ENCODE peak calls at places on chromosomes 3 and 15, in ten cellular contexts. O, Q, P, L, Y, K, C, E, T and Z are unnamed samples.

GRCh38 chr15:88987951-88988671 is 74.9 kb upstream of the MFGE8 start:
- DNase-seq in O (no peak), Q (no peak), P (no peak), L (no peak), Y (no peak), K (no peak), C (no peak), E (no peak), T (no peak), Z (no peak)

GRCh38 chr3:30263238-30263920 is 343.0 kb upstream of the TGFBR2 start:
- DNase-seq in O (no peak), Q (no peak), P (no peak), L (no peak), Y (no peak), K (no peak), C (no peak), E (no peak), T (no peak), Z (no peak)

GRCh38 chr3:111579495-111579894 is 15.7 kb downstream of the ZBED2 start:
- DNase-seq in O (no peak), Q (no peak), P (no peak), L (no peak), Y (no peak), K (no peak), C (no peak), E (no peak), T (no peak), Z (no peak)

GRCh38 chr15:34133511-34133910 is 31.6 kb downstream of the PGBD4 start:
- DNase-seq in O (no peak), Q (no peak), P (no peak), L (no peak), Y (no peak), K (no peak), C (no peak), E (no peak), T (no peak), Z (no peak)

GRCh38 chr3:181302960-181303359 is 313.4 kb upstream of the DNAJC19 start:
- DNase-seq in O (no peak), Q (no peak), P (no peak), L (no peak), Y (no peak), K (no peak), C (no peak), E (no peak), T (no peak), Z (no peak)

GRCh38 chr3:126156468-126156867 is 23.9 kb downstream of the ALDH1L1 start:
- DNase-seq in O (no peak), Q (no peak), P (no peak), L (no peak), Y (peak; percentile 28), K (no peak), C (no peak), E (no peak), T (no peak), Z (no peak)

GRCh38 chr15:90823455-90823974 is 44.9 kb upstream of the FURIN start:
- DNase-seq in O (no peak), Q (no peak), P (no peak), L (no peak), Y (no peak), K (no peak), C (no peak), E (no peak), T (no peak), Z (no peak)

GRCh38 chr3:49750056-49750455 is 26.3 kb upstream of the GMPPB start:
- DNase-seq in O (no peak), Q (no peak), P (no peak), L (no peak), Y (no peak), K (no peak), C (no peak), E (no peak), T (no peak), Z (no peak)

GRCh38 chr3:98812851-98813374 is 49.8 kb downstream of the ST3GAL6 start:
- DNase-seq in O (no peak), Q (no peak), P (peak; percentile 70), L (no peak), Y (peak; percentile 45), K (no peak), C (no peak), E (no peak), T (no peak), Z (peak; percentile 54)

GRCh38 chr15:57922780-57923179 is 142.7 kb downstream of the ALDH1A2 start:
- DNase-seq in O (no peak), Q (no peak), P (no peak), L (peak; percentile 72), Y (no peak), K (no peak), C (no peak), E (no peak), T (no peak), Z (no peak)

GRCh38 chr15:33492434-33493052 is 181.8 kb downstream of the RYR3 start:
- DNase-seq in O (no peak), Q (no peak), P (no peak), L (no peak), Y (no peak), K (no peak), C (no peak), E (no peak), T (no peak), Z (no peak)

GRCh38 chr3:182717216-182717615 is 76.1 kb upstream of the ATP11B start:
- DNase-seq in O (no peak), Q (no peak), P (no peak), L (no peak), Y (no peak), K (no peak), C (no peak), E (no peak), T (no peak), Z (no peak)

GRCh38 chr3:14467723-14468620 is 65.6 kb downstream of the SLC6A6 start:
- DNase-seq in O (peak; percentile 47), Q (no peak), P (peak; percentile 47), L (peak; percentile 26), Y (peak; percentile 91), K (peak; percentile 17), C (no peak), E (peak; percentile 44), T (peak; percentile 47), Z (no peak)

GRCh38 chr3:126537730-126538281 is 13.9 kb downstream of the CHST13 start:
- DNase-seq in O (no peak), Q (no peak), P (no peak), L (no peak), Y (no peak), K (no peak), C (no peak), E (no peak), T (no peak), Z (no peak)

GRCh38 chr15:88912500-88912921 is 668 bp downstream of the MFGE8 start:
- DNase-seq in O (no peak), Q (no peak), P (no peak), L (peak; percentile 66), Y (peak; percentile 57), K (no peak), C (no peak), E (no peak), T (no peak), Z (no peak)

GRCh38 chr15:57969355-57969754 is 96.2 kb downstream of the ALDH1A2 start:
- DNase-seq in O (no peak), Q (no peak), P (peak; percentile 4), L (no peak), Y (no peak), K (no peak), C (no peak), E (no peak), T (no peak), Z (no peak)

GRCh38 chr15:62060116-62060895 is at the start of gene VPS13C:
- DNase-seq in O (peak; percentile 90), Q (peak; percentile 70), P (peak; percentile 91), L (peak; percentile 96), Y (peak; percentile 94), K (peak; percentile 83), C (peak; percentile 77), E (peak; percentile 88), T (peak; percentile 89), Z (peak; percentile 86)